ENCODE peak calls at places on chromosomes 7 and 10, in four cellular contexts. J, Y, S and X are unnamed samples.

GRCh38 chr7:137003071-137003470 is 134.6 kb downstream of the CHRM2 start:
- DNase-seq in J (no peak), Y (peak; percentile 48), S (no peak), X (no peak)

GRCh38 chr10:87608756-87609155 is 50.9 kb upstream of the PAPSS2 start:
- DNase-seq in J (no peak), Y (peak; percentile 43), S (no peak), X (no peak)

GRCh38 chr10:44051584-44052385 is 333.1 kb downstream of the CXCL12 start:
- DNase-seq in J (no peak), Y (peak; percentile 77), S (no peak), X (no peak)

GRCh38 chr10:22713853-22714523 is 390 bp downstream of the PIP4K2A start:
- DNase-seq in J (peak; percentile 48), Y (peak; percentile 36), S (peak; percentile 41), X (no peak)

GRCh38 chr7:136039577-136040345 is 62.6 kb upstream of the MTPN start:
- DNase-seq in J (no peak), Y (no peak), S (no peak), X (no peak)

GRCh38 chr10:127882391-127882790 is 10.3 kb downstream of the CLRN3 start:
- DNase-seq in J (no peak), Y (no peak), S (no peak), X (no peak)

GRCh38 chr10:123620621-123621020 is 45.5 kb upstream of the GPR26 start:
- DNase-seq in J (no peak), Y (no peak), S (no peak), X (no peak)

GRCh38 chr10:90912176-90912575 is 8.7 kb downstream of the ANKRD1 start:
- DNase-seq in J (no peak), Y (no peak), S (no peak), X (no peak)

GRCh38 chr7:28957064-28957821 is 887 bp downstream of the TRIL start:
- DNase-seq in J (no peak), Y (peak; percentile 9), S (no peak), X (peak; percentile 46)

GRCh38 chr10:72951760-72952159 is 2.8 kb downstream of the PLA2G12B start:
- DNase-seq in J (no peak), Y (no peak), S (no peak), X (no peak)

GRCh38 chr10:104584541-104584940 is 56.5 kb upstream of the SORCS3 start:
- DNase-seq in J (no peak), Y (no peak), S (no peak), X (no peak)

GRCh38 chr7:101537205-101537604 is 91.9 kb downstream of the MYL10 start:
- DNase-seq in J (peak; percentile 89), Y (no peak), S (no peak), X (no peak)

GRCh38 chr7:22842383-22842903 is 19.8 kb upstream of the TOMM7 start:
- DNase-seq in J (no peak), Y (no peak), S (no peak), X (no peak)

GRCh38 chr7:159140170-159140910 is 4.3 kb downstream of the VIPR2 start:
- DNase-seq in J (no peak), Y (no peak), S (no peak), X (no peak)

DNA sequence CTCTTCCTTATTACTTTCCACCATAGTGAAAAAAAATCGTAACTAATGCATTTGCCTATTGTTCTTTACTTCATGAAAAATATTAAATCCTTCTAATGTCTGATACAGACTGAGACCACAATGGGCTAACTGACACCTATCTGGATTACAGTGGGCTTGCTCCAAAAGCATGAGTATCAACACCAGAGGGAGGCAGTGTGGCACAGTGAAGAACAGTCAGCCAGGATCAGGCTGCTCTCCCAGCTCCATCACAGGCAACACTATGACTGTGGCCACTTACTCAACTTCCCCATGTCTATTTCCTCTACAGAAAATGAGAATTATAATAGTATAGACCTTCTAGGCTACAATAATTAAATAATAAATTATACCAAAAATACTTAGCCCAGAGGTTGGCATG is 97.2 kb downstream of the SLC25A13 start:
- DNase-seq in J (no peak), Y (peak; percentile 66), S (no peak), X (no peak)
- TF ChIP-seq CTCF in J (peak; percentile 39), Y (peak; percentile 72), S (no peak), X (no peak)

DNA sequence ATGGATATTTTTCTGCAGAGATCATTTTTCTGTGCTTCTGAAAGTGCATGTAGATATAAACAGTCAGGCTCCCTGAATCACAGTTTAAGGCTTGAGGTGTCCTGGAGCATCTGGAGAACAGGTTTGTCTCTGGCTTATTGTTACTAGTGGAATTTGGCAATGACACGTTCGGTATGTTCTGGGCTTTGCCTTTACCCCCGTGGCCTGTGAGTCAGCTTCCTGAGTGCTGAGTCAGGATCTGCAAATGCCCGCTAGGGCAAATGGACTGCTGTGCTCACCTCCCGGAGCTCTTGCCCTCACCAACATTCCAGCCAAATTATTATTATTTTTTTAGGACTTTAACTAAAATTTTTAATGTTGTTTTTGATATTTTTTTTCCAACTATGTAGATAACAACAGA is 192.5 kb upstream of the PRSS1 start:
- DNase-seq in J (peak; percentile 78), Y (peak; percentile 98), S (no peak), X (no peak)
- TF ChIP-seq CTCF in J (peak; percentile 23), Y (peak; percentile 52), S (no peak), X (peak; percentile 31)

DNA sequence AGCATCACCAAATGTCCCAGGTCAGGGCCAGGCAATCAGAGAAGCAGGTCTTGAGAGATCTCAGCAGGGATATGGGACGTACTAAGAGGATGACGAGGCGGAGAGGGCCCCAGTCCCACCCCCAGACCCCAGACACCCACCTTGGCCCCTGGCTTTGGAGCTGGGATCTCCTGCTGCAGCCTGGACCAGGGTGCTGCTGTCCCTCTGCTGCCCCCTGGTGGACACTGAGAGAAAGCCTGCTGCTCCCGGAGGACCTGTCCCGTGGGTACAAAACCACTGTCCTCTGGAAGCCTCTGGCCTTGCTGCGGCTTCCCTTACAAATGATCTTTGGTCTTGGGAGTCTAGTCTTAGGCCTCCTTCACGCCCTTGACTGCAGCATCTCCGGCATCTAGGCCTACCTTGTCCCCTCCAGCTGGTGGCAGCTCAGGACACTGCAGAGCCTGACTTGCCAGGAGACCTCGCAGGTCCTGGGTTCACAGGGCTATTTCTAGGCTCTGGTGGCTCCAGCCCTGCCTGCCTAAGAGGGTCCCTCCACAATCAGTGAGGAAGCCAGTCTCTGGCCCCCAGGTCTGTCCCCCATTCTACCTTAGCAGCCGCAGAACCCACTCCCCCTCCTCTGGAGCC is 97.1 kb downstream of the RGS10 start:
- DNase-seq in J (peak; percentile 85), Y (peak; percentile 87), S (peak; percentile 75), X (peak; percentile 92)
- TF ChIP-seq CTCF in J (peak; percentile 93), Y (peak; percentile 93), S (peak; percentile 83), X (peak; percentile 95)

GRCh38 chr10:107166378-107166777 is 1.9 kb upstream of the SORCS1 start:
- DNase-seq in J (no peak), Y (no peak), S (no peak), X (no peak)

GRCh38 chr10:107168739-107169138 is 4.2 kb upstream of the SORCS1 start:
- DNase-seq in J (no peak), Y (no peak), S (no peak), X (no peak)

GRCh38 chr10:107163904-107164861 is at the start of gene SORCS1:
- DNase-seq in J (peak; percentile 57), Y (no peak), S (no peak), X (peak; percentile 50)

GRCh38 chr10:107163086-107163880 is 1.2 kb downstream of the SORCS1 start:
- DNase-seq in J (no peak), Y (no peak), S (no peak), X (no peak)

GRCh38 chr10:107165007-107165406 is 501 bp upstream of the SORCS1 start:
- DNase-seq in J (no peak), Y (no peak), S (no peak), X (peak; percentile 35)
- TF ChIP-seq CTCF in J (no peak), Y (no peak), S (no peak), X (no peak)

DNA sequence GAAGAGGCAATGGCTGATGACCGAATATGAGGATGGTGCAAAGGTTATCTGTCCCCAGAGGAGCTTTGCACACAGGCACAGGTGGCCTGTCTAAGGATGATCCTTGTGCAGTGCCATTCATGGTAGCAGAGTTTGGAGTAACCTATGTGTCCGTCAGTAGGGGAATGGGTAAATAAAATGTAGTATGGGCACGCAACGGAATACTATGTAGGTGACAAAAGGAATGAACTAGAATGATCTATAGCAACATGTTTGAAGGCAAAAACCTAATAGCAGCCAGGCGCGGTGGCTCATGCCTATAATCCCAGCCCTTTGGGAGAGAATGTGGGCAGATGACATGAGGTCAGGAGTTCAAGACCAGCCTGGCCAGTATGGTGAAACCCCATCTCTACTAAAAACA is 41.6 kb upstream of the ECHDC3 start:
- DNase-seq in J (no peak), Y (no peak), S (no peak), X (no peak)
- TF ChIP-seq CTCF in J (no peak), Y (no peak), S (no peak), X (no peak)

GRCh38 chr10:59019603-59020002 is 156.8 kb upstream of the PHYHIPL start:
- DNase-seq in J (no peak), Y (peak; percentile 37), S (no peak), X (no peak)
- TF ChIP-seq CTCF in J (no peak), Y (no peak), S (no peak), X (no peak)

GRCh38 chr7:157234271-157234670 is 95.5 kb downstream of the UBE3C start:
- DNase-seq in J (no peak), Y (peak; percentile 9), S (no peak), X (no peak)

GRCh38 chr7:157224627-157225026 is 85.9 kb downstream of the UBE3C start:
- DNase-seq in J (no peak), Y (peak; percentile 73), S (no peak), X (no peak)

GRCh38 chr7:157233677-157234076 is 95.0 kb downstream of the UBE3C start:
- DNase-seq in J (no peak), Y (peak; percentile 54), S (no peak), X (no peak)

DNA sequence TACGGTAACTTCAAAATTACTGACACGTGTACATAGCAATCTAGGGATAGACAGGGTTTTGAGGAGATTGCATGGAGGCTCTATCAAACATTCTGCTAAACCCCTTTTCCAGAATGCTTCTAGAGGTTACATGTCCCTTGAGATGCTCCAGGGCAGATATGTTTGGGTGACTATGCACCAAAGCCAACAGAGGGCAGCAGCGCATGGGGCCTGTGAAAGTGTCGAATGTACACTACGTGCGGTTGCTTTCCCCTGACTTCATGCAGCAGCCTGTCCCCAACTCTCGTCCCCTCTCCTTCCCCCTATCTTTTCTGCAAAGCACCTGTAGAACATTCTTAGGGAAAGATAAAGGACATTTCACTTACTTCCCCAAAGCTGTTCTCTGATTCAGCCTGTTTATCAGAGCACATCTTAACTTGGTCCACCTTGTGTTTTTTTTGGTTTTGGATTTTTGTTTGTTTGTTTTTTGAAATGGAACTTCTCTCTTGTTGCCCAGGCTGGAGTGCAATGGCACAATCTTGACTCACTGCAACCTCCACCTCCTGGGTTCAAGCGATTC is 90.2 kb downstream of the UBE3C start:
- DNase-seq in J (no peak), Y (peak; percentile 63), S (peak; percentile 14), X (peak; percentile 18)
- TF ChIP-seq CTCF in J (peak; percentile 36), Y (peak; percentile 77), S (peak; percentile 12), X (peak; percentile 53)

DNA sequence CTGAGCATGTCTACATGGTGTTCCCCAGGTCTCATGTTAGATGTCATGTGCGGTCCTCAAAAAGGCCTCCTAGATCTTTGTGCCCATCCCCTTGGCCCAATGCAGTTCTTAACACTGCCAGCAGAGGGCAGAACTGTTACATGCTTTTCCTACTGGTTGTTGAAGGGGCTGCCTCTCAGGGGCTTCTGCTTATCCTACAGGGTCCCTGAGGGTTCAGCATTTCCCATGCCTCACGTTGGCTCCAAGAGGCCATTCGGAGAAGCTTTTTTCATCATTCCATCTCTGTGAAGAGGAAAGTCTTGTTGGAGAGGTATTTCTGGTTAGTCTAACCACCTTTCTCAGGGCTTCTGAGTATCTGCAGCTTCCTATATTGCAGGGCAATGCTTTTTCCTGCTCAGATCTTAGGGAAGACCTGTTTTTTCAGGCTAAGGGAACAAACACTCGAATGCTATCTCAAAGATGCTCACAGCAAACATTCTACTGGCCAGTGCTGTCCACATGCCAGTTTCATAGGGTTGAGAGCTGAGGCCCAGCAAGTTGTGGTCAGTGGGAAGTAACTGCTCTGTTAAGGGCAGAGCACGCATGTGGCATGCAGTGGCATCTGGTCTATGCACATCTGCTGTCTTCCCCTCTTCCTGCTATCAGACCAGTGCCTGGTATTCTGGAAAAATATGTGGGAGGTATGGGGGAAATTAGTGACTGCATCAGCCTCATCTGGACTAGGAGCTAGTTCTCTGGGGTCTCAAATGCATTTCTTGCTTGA is 31.5 kb downstream of the MBL2 start:
- DNase-seq in J (peak; percentile 41), Y (peak; percentile 57), S (no peak), X (peak; percentile 72)
- TF ChIP-seq CTCF in J (peak; percentile 98), Y (peak; percentile 97), S (peak; percentile 53), X (peak; percentile 86)